ENCODE peak calls at places on chromosome 22, in seven cellular contexts. T, S, J, O, U, N and Y are unnamed samples.

GRCh38 chr22:46538816-46539163 is 1.4 kb upstream of the CELSR1 start:
- ATAC-seq in J (no peak), T (no peak), U (no peak), S (peak), N (no peak), O (peak), Y (no peak)

GRCh38 chr22:44691796-44692661 is 10.0 kb upstream of the PRR5 start:
- ATAC-seq in U (peak), J (no peak), T (no peak), S (peak), N (peak), O (peak), Y (no peak)

GRCh38 chr22:48576333-48577013 is 1251.2 kb downstream of the BRD1 start:
- ATAC-seq in T (peak), S (peak), J (no peak), N (peak), U (peak), O (no peak), Y (no peak)

GRCh38 chr22:30486661-30487115 is 14.9 kb upstream of the SEC14L3 start:
- ATAC-seq in O (no peak), S (no peak), N (no peak), T (no peak), J (no peak), U (no peak), Y (no peak)

GRCh38 chr22:31039393-31039792 is 41.7 kb upstream of the SMTN start:
- ATAC-seq in T (peak), U (peak), O (no peak), J (no peak), N (no peak), S (no peak), Y (no peak)

GRCh38 chr22:29742319-29742718 is 22.5 kb downstream of the CABP7 start:
- ATAC-seq in U (no peak), N (no peak), T (no peak), J (no peak), O (no peak), S (no peak), Y (no peak)

GRCh38 chr22:25025586-25025985 is 73.1 kb downstream of the KIAA1671 start:
- ATAC-seq in S (peak), N (no peak), O (no peak), J (no peak), U (peak), T (peak), Y (no peak)

GRCh38 chr22:32407332-32407731 is 4.7 kb downstream of the RTCB start:
- ATAC-seq in N (no peak), J (peak), S (no peak), O (no peak), T (no peak), U (no peak), Y (peak)

GRCh38 chr22:43848366-43849171 is 13.7 kb downstream of the SULT4A1 start:
- ATAC-seq in T (peak), J (no peak), U (no peak), S (no peak), N (peak), O (no peak), Y (no peak)

GRCh38 chr22:44969817-44970216 is 40.0 kb downstream of the PHF21B start:
- ATAC-seq in J (no peak), T (no peak), N (no peak), O (no peak), S (no peak), U (no peak), Y (no peak)

GRCh38 chr22:29523761-29524160 is 29.8 kb downstream of the THOC5 start:
- ATAC-seq in T (no peak), J (no peak), S (no peak), N (no peak), O (no peak), U (no peak), Y (no peak)

GRCh38 chr22:43437871-43438475 is 26.2 kb downstream of the MPPED1 start:
- ATAC-seq in U (no peak), S (no peak), N (no peak), J (no peak), O (no peak), T (no peak), Y (no peak)

GRCh38 chr22:40332319-40332781 is 13.9 kb upstream of the ADSL start:
- ATAC-seq in O (no peak), U (no peak), J (no peak), S (peak), T (no peak), N (no peak), Y (no peak)